ENCODE peak calls at places on chromosome 7, in four cellular contexts. S is prostate gland, N is RWPE1, D is coronary artery. J is an unnamed sample.

GRCh38 chr7:137816696-137817320 is 30.0 kb downstream of the DGKI start:
- DNase-seq in N (no peak), S (no peak), D (no peak), J (no peak)

GRCh38 chr7:144596953-144597352 is 193.5 kb upstream of the NOBOX start:
- DNase-seq in D (no peak), N (no peak), S (no peak), J (no peak)

GRCh38 chr7:79702116-79702515 is 248.6 kb upstream of the MAGI2 start:
- DNase-seq in S (no peak), D (no peak), N (peak), J (no peak)

GRCh38 chr7:134712196-134712595 is 65.5 kb downstream of the BPGM start:
- DNase-seq in N (no peak), S (no peak), D (no peak), J (no peak)

GRCh38 chr7:14604606-14605005 is 297.9 kb downstream of the DGKB start:
- DNase-seq in N (no peak), D (no peak), S (no peak), J (no peak)

GRCh38 chr7:128190051-128190640 is 50.9 kb upstream of the LEP start:
- DNase-seq in S (no peak), N (no peak), D (no peak), J (no peak)

GRCh38 chr7:130297628-130298027 is 4.7 kb downstream of the CPA4 start:
- DNase-seq in N (no peak), D (no peak), S (no peak), J (no peak)

GRCh38 chr7:40551685-40552576 is 417.1 kb downstream of the SUGCT start:
- DNase-seq in N (no peak), S (no peak), D (no peak), J (no peak)

GRCh38 chr7:39633563-39634550 is 10.5 kb downstream of the RALA start:
- DNase-seq in S (no peak), D (no peak), N (no peak), J (no peak)

GRCh38 chr7:157613575-157614322 is 276.9 kb downstream of the DNAJB6 start:
- DNase-seq in N (no peak), D (no peak), S (no peak), J (no peak)

GRCh38 chr7:142891490-142892082 is 6.0 kb upstream of the TRPV6 start:
- DNase-seq in S (no peak), N (no peak), D (peak), J (no peak)

GRCh38 chr7:36653671-36654355 is 70.5 kb downstream of the AOAH start:
- DNase-seq in N (no peak), S (no peak), D (no peak), J (no peak)

GRCh38 chr7:134434701-134435100 is 24.2 kb downstream of the AKR1B1 start:
- DNase-seq in S (no peak), N (no peak), D (peak), J (no peak)

GRCh38 chr7:155985518-155986427 is 173.5 kb upstream of the SHH start:
- DNase-seq in S (no peak), N (no peak), D (peak), J (peak)

GRCh38 chr7:45183711-45184210 is 26.2 kb downstream of the RAMP3 start:
- DNase-seq in D (no peak), S (no peak), N (no peak), J (peak)

GRCh38 chr7:102888561-102889233 is 24.1 kb upstream of the LRRC17 start:
- DNase-seq in N (no peak), D (no peak), S (no peak), J (no peak)

GRCh38 chr7:107856806-107857540 is 34.0 kb upstream of the DLD start:
- DNase-seq in S (peak), D (no peak), N (no peak), J (no peak)

GRCh38 chr7:38181111-38181510 is 3.1 kb downstream of the STARD3NL start:
- DNase-seq in N (no peak), D (no peak), S (no peak), J (no peak)

GRCh38 chr7:38179719-38180333 is 1.8 kb downstream of the STARD3NL start:
- DNase-seq in N (no peak), D (no peak), S (peak), J (no peak)

GRCh38 chr7:38178695-38179344 is 775 bp downstream of the STARD3NL start:
- DNase-seq in N (no peak), D (no peak), S (no peak), J (no peak)

GRCh38 chr7:38177621-38178003 is 433 bp upstream of the STARD3NL start:
- DNase-seq in N (no peak), D (no peak), S (no peak), J (no peak)

DNA sequence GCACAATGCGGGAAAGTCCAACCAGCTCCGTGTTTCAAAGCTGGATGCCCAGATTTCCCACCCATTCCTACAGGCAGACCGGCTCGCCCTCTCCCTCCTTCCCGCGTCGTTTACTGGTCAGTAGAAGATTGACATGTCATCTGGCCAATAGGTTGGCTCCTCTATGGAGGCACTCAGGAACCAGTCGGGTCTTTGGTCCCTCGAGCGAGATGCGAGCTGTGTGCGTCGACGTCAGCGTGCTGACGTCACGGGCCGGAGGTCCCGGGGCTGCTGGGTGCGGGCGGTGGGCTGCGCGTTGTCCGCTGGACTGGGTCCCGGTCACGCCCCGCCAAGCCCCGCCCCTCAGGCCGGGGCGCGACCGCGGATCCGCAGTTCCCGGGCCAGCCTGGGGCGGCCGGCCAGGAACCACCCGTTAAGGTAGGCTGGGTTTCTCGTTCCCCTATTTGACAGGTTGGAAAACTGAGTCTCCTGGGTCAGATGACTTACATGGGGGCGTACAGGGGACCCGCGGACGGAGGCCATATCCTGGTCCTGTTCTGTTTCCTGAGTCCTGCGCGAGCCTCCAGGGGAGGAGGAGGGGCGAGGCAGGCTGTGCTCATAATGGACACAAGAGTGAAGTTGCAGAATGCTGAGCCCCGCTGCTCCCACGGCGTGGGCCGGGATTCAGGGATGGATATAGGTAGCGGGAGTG is at the start of gene STARD3NL:
- DNase-seq in S (peak), N (peak), D (peak), J (peak)
- TF ChIP-seq CTCF in S (no peak), N (no peak), D (no peak), J (no peak)

DNA sequence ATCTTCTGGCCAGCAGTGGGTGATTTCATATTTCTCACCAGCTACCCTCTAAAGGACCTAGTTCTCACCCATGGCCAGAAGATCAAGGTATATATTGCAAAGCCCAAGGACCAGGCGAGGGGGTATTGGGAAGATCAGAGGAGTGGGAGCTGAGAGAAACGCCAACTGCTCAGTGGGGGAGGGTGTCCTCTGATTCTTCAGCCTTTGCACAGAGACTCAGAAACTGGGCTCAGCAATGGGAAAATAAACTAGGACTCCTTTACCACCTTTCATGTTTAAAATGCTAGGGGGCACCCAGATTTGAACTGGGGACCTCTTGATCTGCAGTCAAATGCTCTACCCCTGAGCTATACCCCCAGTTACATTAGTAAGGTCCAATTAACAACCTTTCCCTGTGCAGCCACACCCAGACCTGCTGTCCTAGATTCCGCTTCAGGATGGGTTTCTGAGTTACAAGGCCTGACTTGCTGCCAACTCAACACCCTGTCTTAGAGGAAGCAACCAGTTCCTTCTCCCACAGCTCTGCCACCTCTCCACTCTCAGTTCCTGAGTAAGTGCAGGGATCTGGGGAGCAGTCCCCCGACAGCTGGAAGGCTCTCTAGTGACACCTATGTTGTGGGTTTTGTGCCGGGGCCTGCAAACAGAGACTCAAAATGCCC is 93.5 kb downstream of the ZNF783 start:
- DNase-seq in D (no peak), N (peak), S (peak), J (no peak)
- TF ChIP-seq CTCF in D (no peak), N (no peak), S (no peak), J (no peak)

GRCh38 chr7:47342646-47343045 is 239.3 kb downstream of the TNS3 start:
- DNase-seq in N (no peak), D (peak), S (no peak), J (no peak)
- TF ChIP-seq CTCF in N (no peak), D (no peak), S (no peak), J (no peak)

DNA sequence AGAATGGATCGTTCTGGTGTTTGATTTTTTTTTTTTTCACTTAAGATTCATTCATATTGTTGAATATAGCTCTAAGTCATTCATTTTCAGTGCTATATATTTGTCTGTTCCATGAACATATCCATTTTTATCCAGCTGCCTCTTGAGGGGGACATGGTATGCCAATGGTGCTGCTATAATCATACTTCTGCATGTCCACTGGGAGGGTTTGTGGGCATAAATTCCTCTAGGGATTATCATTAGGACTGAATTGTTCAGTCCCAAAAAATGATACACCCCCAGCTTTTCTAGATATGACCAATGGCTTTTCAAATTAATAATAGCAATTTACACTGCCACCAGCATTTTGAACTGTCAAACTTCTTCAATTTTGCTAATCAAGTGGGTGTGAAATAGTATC is 41.1 kb downstream of the CAV1 start:
- DNase-seq in N (no peak), D (no peak), S (no peak), J (no peak)
- TF ChIP-seq CTCF in N (no peak), D (no peak), S (no peak), J (no peak)

DNA sequence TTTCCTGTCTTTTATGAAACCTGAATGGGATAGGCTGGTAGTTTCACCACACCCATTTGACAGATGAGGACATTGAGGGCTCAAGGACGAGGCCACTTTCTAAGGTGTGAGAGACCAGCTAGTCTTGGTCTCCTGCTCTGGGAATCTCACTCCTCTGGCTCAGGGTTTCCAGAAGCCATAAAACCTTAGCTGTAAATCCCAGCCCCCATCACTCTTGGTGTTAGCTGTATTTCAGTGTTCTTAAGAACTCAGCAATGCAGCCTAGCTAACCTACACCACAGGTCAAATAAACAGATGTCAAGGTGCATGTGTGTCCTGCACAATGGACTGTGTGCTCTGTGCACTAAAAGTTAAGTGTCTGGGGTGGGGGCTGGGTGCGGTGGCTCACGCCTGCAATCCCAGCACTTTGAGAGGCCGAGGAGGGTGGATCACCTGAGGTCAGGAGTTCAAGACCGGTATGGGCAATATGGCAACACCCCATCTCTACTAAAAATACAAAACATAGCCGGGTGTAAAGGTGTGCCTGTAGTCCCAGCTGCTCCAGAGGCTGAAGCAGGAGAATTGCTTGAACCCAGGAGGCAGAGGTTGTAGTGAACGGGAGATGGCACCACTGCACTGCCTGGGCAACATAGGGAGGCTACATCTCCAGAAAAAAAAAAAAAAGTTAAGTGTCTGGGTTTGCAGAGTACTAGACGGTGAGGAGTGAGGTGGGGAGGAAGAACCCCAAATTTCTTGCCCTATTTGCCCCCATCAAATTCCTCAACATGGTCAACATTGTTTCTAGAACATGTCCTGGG is 547 bp upstream of the EPO start:
- DNase-seq in D (no peak), S (no peak), N (no peak), J (no peak)
- TF ChIP-seq CTCF in D (no peak), S (no peak), N (peak), J (no peak)

DNA sequence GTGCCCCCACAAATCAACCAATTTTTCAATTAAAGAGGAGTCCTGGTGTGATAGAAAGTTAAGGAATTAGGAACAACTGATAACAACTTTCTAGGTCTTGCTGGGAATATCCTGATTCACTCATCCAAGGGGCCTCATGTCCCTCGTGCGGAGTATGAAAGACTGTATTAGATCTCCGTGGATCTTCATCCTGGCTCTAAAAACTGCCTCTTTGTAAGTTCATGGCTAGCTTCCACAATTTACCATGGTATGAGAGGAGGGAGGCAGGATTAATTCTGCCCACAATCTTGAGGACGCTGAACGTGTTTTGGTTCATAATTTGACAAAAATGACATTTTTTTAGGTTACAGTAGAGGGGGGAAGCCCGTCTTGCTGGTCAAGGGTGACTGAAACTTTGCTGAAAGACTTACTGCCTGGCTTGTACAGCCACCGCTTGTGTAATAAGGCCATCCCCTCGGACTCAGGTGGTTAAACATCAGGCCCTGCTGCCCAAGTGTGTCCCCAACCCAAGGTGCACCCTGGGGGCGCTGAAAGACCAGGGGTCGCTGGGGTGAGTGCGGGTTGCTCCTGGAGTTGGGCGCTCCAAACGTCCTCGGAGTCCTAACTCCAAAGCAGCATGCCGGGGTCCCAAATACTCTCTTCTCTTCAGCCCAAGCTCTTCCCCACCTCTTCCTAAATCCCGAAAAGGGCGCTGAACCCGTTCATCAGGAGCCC is 750 bp downstream of the HIBADH start:
- DNase-seq in N (no peak), S (peak), D (peak), J (no peak)
- TF ChIP-seq CTCF in N (no peak), S (no peak), D (no peak), J (no peak)

GRCh38 chr7:151507806-151508205 is 11.9 kb downstream of the RHEB start:
- DNase-seq in S (no peak), N (no peak), D (no peak), J (no peak)

GRCh38 chr7:151505433-151505832 is 14.3 kb downstream of the RHEB start:
- DNase-seq in S (no peak), N (no peak), D (no peak), J (no peak)

GRCh38 chr7:151505836-151506468 is 13.7 kb downstream of the RHEB start:
- DNase-seq in N (peak), D (no peak), S (no peak), J (no peak)

GRCh38 chr7:151504715-151505326 is 14.9 kb downstream of the RHEB start:
- DNase-seq in N (no peak), D (no peak), S (no peak), J (no peak)

GRCh38 chr7:151506901-151507382 is 12.8 kb downstream of the RHEB start:
- DNase-seq in S (peak), D (no peak), N (no peak), J (no peak)
- TF ChIP-seq CTCF in S (no peak), D (no peak), N (no peak), J (no peak)

DNA sequence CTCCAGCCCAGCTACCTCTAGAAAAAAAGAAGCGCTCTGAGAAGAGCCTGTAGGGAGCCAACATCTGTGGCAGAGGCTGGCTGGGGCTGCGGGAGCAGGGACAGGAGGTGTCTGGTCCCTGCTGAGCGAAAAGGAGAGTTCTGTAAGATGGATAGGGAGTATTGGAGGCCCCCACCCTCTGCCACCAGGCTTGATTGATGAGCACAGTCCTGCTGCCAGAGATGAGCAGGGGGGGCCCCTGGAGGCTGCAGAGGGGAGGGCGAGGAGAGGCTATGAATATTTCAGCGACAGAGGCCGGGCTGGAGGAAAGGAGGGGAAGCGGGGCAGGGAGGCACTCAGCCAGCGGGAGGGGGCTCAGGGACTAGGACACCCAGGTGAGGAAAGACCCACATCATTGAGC is 44.5 kb upstream of the HSPB1 start:
- DNase-seq in S (no peak), N (no peak), D (no peak), J (no peak)
- TF ChIP-seq CTCF in S (no peak), N (no peak), D (no peak), J (no peak)

J was measured in vagina.